ENCODE peak calls at places on chromosomes 5 and 9, in ten cellular contexts. K is stimulated activated CD8-positive, alpha-beta memory T cell treated with anti-CD3 and anti-CD28 coated beads, Interleukin-4, amount 100 ng/mL, for 48 hours; A is anterior cingulate cortex; O is lower lobe of right lung; H is testis; B is head of caudate nucleus; N is heart right ventricle; X is NCI-H460; Z is fibroblast of the aortic adventitia; R is HuH-7.5. S is an unnamed sample.

GRCh38 chr9:78348848-78349247 is 51.9 kb downstream of the PSAT1 start:
- DNase-seq in K (no peak), A (no peak), O (no peak), H (no peak), B (no peak), N (no peak), X (no peak), Z (no peak), R (no peak), S (no peak)

GRCh38 chr9:88197016-88197415 is 58.7 kb upstream of the SPATA31C2 start:
- DNase-seq in K (no peak), A (no peak), O (no peak), H (no peak), B (no peak), N (no peak), X (no peak), Z (peak), R (no peak), S (peak)

GRCh38 chr5:97046270-97046982 is 96.0 kb downstream of the LIX1 start:
- DNase-seq in K (no peak), A (no peak), O (no peak), H (no peak), B (no peak), N (no peak), X (no peak), Z (peak), R (no peak), S (peak)

GRCh38 chr9:105118646-105119045 is 125.8 kb upstream of the SLC44A1 start:
- DNase-seq in K (no peak), A (no peak), O (no peak), H (no peak), B (no peak), N (no peak), X (no peak), Z (no peak), R (no peak), S (no peak)

GRCh38 chr9:14238044-14238443 is 75.9 kb downstream of the NFIB start:
- DNase-seq in K (no peak), A (no peak), O (no peak), H (no peak), B (no peak), N (no peak), X (no peak), Z (no peak), R (no peak), S (peak)

GRCh38 chr9:33988219-33988890 is 60.3 kb downstream of the UBAP2 start:
- DNase-seq in K (peak), A (no peak), O (no peak), H (no peak), B (no peak), N (no peak), X (no peak), Z (no peak), R (no peak), S (peak)

GRCh38 chr5:132138260-132138659 is 64.7 kb downstream of the CSF2 start:
- DNase-seq in K (no peak), A (no peak), O (no peak), H (no peak), B (no peak), N (no peak), X (no peak), Z (peak), R (no peak), S (no peak)

GRCh38 chr9:466749-467148 is 252.1 kb downstream of the DOCK8 start:
- DNase-seq in K (no peak), A (no peak), O (no peak), H (no peak), B (no peak), N (no peak), X (no peak), Z (no peak), R (no peak), S (no peak)

GRCh38 chr5:115737452-115737851 is 79.0 kb downstream of the CDO1 start:
- DNase-seq in K (no peak), A (no peak), O (no peak), H (no peak), B (no peak), N (no peak), X (no peak), Z (no peak), R (no peak), S (no peak)

GRCh38 chr5:150131978-150132694 is 23.5 kb downstream of the PDGFRB start:
- DNase-seq in K (no peak), A (no peak), O (no peak), H (peak), B (no peak), N (no peak), X (no peak), Z (peak), R (no peak), S (no peak)

GRCh38 chr9:92911496-92912475 is 33.9 kb upstream of the ZNF484 start:
- DNase-seq in K (no peak), A (no peak), O (no peak), H (peak), B (peak), N (no peak), X (peak), Z (no peak), R (no peak), S (peak)